ENCODE peak calls at places on chromosomes 16 and 17, in six cellular contexts. One of them, this sample, is unnamed. For H3K4me1, the result is how much of the 10 kb centered on the place peaks cover.

GRCh38 chr16:78376452-78376851 is 277.0 kb downstream of the WWOX start:
- DNase-seq in fibroblast of lung: no peak
- DNase-seq in pancreas: no peak
- DNase-seq in BE2C: no peak
- DNase-seq in heart left ventricle: no peak
- DNase-seq in naive thymus-derived CD4-positive, alpha-beta T cell: no peak
- DNase-seq in this sample: no peak

GRCh38 chr17:33014751-33015150 is 23.1 kb downstream of the SPACA3 start:
- DNase-seq in BE2C: no peak
- DNase-seq in heart left ventricle: no peak
- DNase-seq in naive thymus-derived CD4-positive, alpha-beta T cell: no peak
- DNase-seq in fibroblast of lung: peak
- DNase-seq in pancreas: peak
- DNase-seq in this sample: no peak

GRCh38 chr16:77581706-77582105 is 140.6 kb upstream of the NUDT7 start:
- DNase-seq in naive thymus-derived CD4-positive, alpha-beta T cell: no peak
- DNase-seq in pancreas: no peak
- DNase-seq in heart left ventricle: no peak
- DNase-seq in BE2C: no peak
- DNase-seq in fibroblast of lung: peak
- DNase-seq in this sample: no peak

GRCh38 chr16:3038256-3038655 is 1.5 kb upstream of the BICDL2 start:
- DNase-seq in BE2C: no peak
- DNase-seq in fibroblast of lung: no peak
- DNase-seq in pancreas: peak
- DNase-seq in heart left ventricle: no peak
- DNase-seq in naive thymus-derived CD4-positive, alpha-beta T cell: no peak
- DNase-seq in this sample: no peak

GRCh38 chr17:16282522-16282921 is 65.5 kb downstream of the PIGL start:
- DNase-seq in pancreas: no peak
- DNase-seq in fibroblast of lung: peak
- DNase-seq in naive thymus-derived CD4-positive, alpha-beta T cell: no peak
- DNase-seq in heart left ventricle: no peak
- DNase-seq in BE2C: no peak
- DNase-seq in this sample: no peak

GRCh38 chr17:57622886-57623433 is 122.1 kb downstream of the CCDC182 start:
- DNase-seq in naive thymus-derived CD4-positive, alpha-beta T cell: no peak
- DNase-seq in pancreas: no peak
- DNase-seq in fibroblast of lung: peak
- DNase-seq in BE2C: peak
- DNase-seq in heart left ventricle: no peak
- DNase-seq in this sample: no peak

GRCh38 chr17:8393470-8394231 is 4.0 kb downstream of the RNF222 start:
- DNase-seq in BE2C: no peak
- DNase-seq in pancreas: no peak
- DNase-seq in naive thymus-derived CD4-positive, alpha-beta T cell: peak
- DNase-seq in heart left ventricle: no peak
- DNase-seq in fibroblast of lung: no peak
- DNase-seq in this sample: no peak

GRCh38 chr17:57488856-57489255 is 232.5 kb downstream of the MSI2 start:
- DNase-seq in naive thymus-derived CD4-positive, alpha-beta T cell: no peak
- DNase-seq in fibroblast of lung: no peak
- DNase-seq in pancreas: no peak
- DNase-seq in heart left ventricle: no peak
- DNase-seq in BE2C: no peak
- DNase-seq in this sample: no peak

GRCh38 chr16:68401871-68402747 is 46.2 kb downstream of the SMPD3 start:
- DNase-seq in naive thymus-derived CD4-positive, alpha-beta T cell: no peak
- DNase-seq in BE2C: no peak
- DNase-seq in pancreas: no peak
- DNase-seq in fibroblast of lung: peak
- DNase-seq in heart left ventricle: no peak
- DNase-seq in this sample: no peak

GRCh38 chr17:9361572-9361955 is 214.1 kb downstream of the STX8 start:
- DNase-seq in fibroblast of lung: no peak
- DNase-seq in pancreas: no peak
- DNase-seq in naive thymus-derived CD4-positive, alpha-beta T cell: no peak
- DNase-seq in BE2C: no peak
- DNase-seq in heart left ventricle: no peak
- DNase-seq in this sample: no peak

GRCh38 chr17:75565066-75565465 is 22.5 kb upstream of the MYO15B start:
- DNase-seq in BE2C: no peak
- DNase-seq in fibroblast of lung: no peak
- DNase-seq in pancreas: no peak
- DNase-seq in heart left ventricle: no peak
- DNase-seq in naive thymus-derived CD4-positive, alpha-beta T cell: no peak
- DNase-seq in this sample: no peak

GRCh38 chr17:73278049-73278464 is 16.4 kb upstream of the CPSF4L start:
- DNase-seq in heart left ventricle: no peak
- DNase-seq in pancreas: no peak
- DNase-seq in fibroblast of lung: no peak
- DNase-seq in BE2C: no peak
- DNase-seq in naive thymus-derived CD4-positive, alpha-beta T cell: no peak
- DNase-seq in this sample: no peak

GRCh38 chr16:889586-889985 is 81.2 kb downstream of the LMF1 start:
- DNase-seq in pancreas: peak
- DNase-seq in BE2C: no peak
- DNase-seq in heart left ventricle: no peak
- DNase-seq in naive thymus-derived CD4-positive, alpha-beta T cell: no peak
- DNase-seq in fibroblast of lung: no peak
- DNase-seq in this sample: no peak

GRCh38 chr17:48023408-48024148 is 14.0 kb downstream of the COPZ2 start:
- DNase-seq in pancreas: peak
- DNase-seq in BE2C: peak
- DNase-seq in heart left ventricle: peak
- DNase-seq in naive thymus-derived CD4-positive, alpha-beta T cell: peak
- DNase-seq in fibroblast of lung: peak
- DNase-seq in this sample: peak

GRCh38 chr17:77042688-77043330 is 98.0 kb upstream of the SEC14L1 start:
- DNase-seq in pancreas: no peak
- DNase-seq in naive thymus-derived CD4-positive, alpha-beta T cell: no peak
- DNase-seq in heart left ventricle: no peak
- DNase-seq in fibroblast of lung: no peak
- DNase-seq in BE2C: no peak
- DNase-seq in this sample: no peak

GRCh38 chr17:17088511-17089205 is 46.4 kb downstream of the MPRIP start:
- DNase-seq in BE2C: no peak
- DNase-seq in fibroblast of lung: no peak
- DNase-seq in heart left ventricle: no peak
- DNase-seq in pancreas: no peak
- DNase-seq in naive thymus-derived CD4-positive, alpha-beta T cell: no peak
- DNase-seq in this sample: no peak

GRCh38 chr17:58330997-58331814 is 2.6 kb upstream of the TSPOAP1 start:
- DNase-seq in pancreas: no peak
- DNase-seq in fibroblast of lung: no peak
- DNase-seq in BE2C: no peak
- DNase-seq in naive thymus-derived CD4-positive, alpha-beta T cell: peak
- DNase-seq in heart left ventricle: no peak
- DNase-seq in this sample: peak

GRCh38 chr16:68417711-68418301 is 30.5 kb downstream of the SMPD3 start:
- DNase-seq in heart left ventricle: peak
- DNase-seq in pancreas: peak
- DNase-seq in fibroblast of lung: no peak
- DNase-seq in naive thymus-derived CD4-positive, alpha-beta T cell: peak
- DNase-seq in BE2C: no peak
- DNase-seq in this sample: peak

GRCh38 chr16:65888201-65888600 is 478.3 kb upstream of the CDH5 start:
- DNase-seq in fibroblast of lung: no peak
- DNase-seq in heart left ventricle: no peak
- DNase-seq in naive thymus-derived CD4-positive, alpha-beta T cell: no peak
- DNase-seq in pancreas: no peak
- DNase-seq in BE2C: no peak
- DNase-seq in this sample: no peak

GRCh38 chr17:83177611-83178532 is 98.5 kb downstream of the METRNL start:
- DNase-seq in heart left ventricle: peak
- DNase-seq in naive thymus-derived CD4-positive, alpha-beta T cell: no peak
- DNase-seq in pancreas: peak
- DNase-seq in fibroblast of lung: no peak
- DNase-seq in BE2C: peak
- DNase-seq in this sample: peak

GRCh38 chr17:18944646-18945045 is 7.3 kb upstream of the SLC5A10 start:
- DNase-seq in heart left ventricle: no peak
- DNase-seq in pancreas: no peak
- DNase-seq in BE2C: no peak
- DNase-seq in fibroblast of lung: no peak
- DNase-seq in naive thymus-derived CD4-positive, alpha-beta T cell: no peak
- DNase-seq in this sample: no peak

GRCh38 chr17:18946536-18946935 is 5.4 kb upstream of the SLC5A10 start:
- DNase-seq in pancreas: no peak
- DNase-seq in naive thymus-derived CD4-positive, alpha-beta T cell: no peak
- DNase-seq in fibroblast of lung: no peak
- DNase-seq in heart left ventricle: no peak
- DNase-seq in BE2C: no peak
- DNase-seq in this sample: no peak

GRCh38 chr17:18948476-18949006 is 3.4 kb upstream of the SLC5A10 start:
- DNase-seq in fibroblast of lung: no peak
- DNase-seq in pancreas: no peak
- DNase-seq in naive thymus-derived CD4-positive, alpha-beta T cell: no peak
- DNase-seq in BE2C: no peak
- DNase-seq in heart left ventricle: no peak
- DNase-seq in this sample: no peak

GRCh38 chr17:18949566-18949965 is 2.4 kb upstream of the SLC5A10 start:
- DNase-seq in naive thymus-derived CD4-positive, alpha-beta T cell: no peak
- DNase-seq in fibroblast of lung: peak
- DNase-seq in pancreas: no peak
- DNase-seq in BE2C: no peak
- DNase-seq in heart left ventricle: no peak
- DNase-seq in this sample: no peak

DNA sequence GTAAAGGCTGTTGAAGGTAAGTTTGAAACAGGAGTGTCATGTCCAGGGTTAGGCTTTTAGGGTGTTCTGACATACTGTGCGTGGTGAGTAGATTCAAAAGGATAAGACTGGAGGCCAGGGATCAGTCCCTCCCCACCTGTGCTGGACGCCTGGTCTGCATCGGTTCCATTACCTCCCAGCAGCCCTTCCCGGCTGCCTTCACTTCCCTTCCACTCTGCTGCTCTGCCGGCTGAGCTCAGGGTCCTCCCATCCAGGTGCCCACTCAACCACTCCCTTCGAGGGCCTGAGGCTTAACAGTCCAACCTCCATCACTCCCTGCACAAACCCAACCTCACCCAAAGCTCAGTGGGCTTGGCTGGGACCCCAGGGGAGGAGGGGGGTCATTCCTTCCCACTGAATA is 4.1 kb upstream of the SLC5A10 start:
- DNase-seq in naive thymus-derived CD4-positive, alpha-beta T cell: no peak
- DNase-seq in fibroblast of lung: no peak
- DNase-seq in heart left ventricle: no peak
- DNase-seq in pancreas: no peak
- DNase-seq in BE2C: no peak
- DNase-seq in this sample: no peak
- H3K4me1 ChIP-seq in naive thymus-derived CD4-positive, alpha-beta T cell: under half
- H3K4me1 ChIP-seq in fibroblast of lung: under half
- H3K4me1 ChIP-seq in heart left ventricle: under half
- H3K4me1 ChIP-seq in pancreas: under half
- H3K4me1 ChIP-seq in BE2C: under half
- H3K4me1 ChIP-seq in this sample: under half

GRCh38 chr17:45266372-45266926 is 4.6 kb upstream of the SPATA32 start:
- DNase-seq in naive thymus-derived CD4-positive, alpha-beta T cell: no peak
- DNase-seq in pancreas: no peak
- DNase-seq in BE2C: no peak
- DNase-seq in heart left ventricle: no peak
- DNase-seq in fibroblast of lung: no peak
- DNase-seq in this sample: no peak

GRCh38 chr17:45264430-45264829 is 2.5 kb upstream of the SPATA32 start:
- DNase-seq in pancreas: no peak
- DNase-seq in fibroblast of lung: no peak
- DNase-seq in BE2C: no peak
- DNase-seq in naive thymus-derived CD4-positive, alpha-beta T cell: no peak
- DNase-seq in heart left ventricle: no peak
- DNase-seq in this sample: no peak

GRCh38 chr17:45264988-45265387 is 3.1 kb upstream of the SPATA32 start:
- DNase-seq in pancreas: no peak
- DNase-seq in heart left ventricle: no peak
- DNase-seq in BE2C: no peak
- DNase-seq in fibroblast of lung: no peak
- DNase-seq in naive thymus-derived CD4-positive, alpha-beta T cell: no peak
- DNase-seq in this sample: no peak

GRCh38 chr17:45267436-45268055 is 5.7 kb upstream of the SPATA32 start:
- DNase-seq in naive thymus-derived CD4-positive, alpha-beta T cell: no peak
- DNase-seq in heart left ventricle: no peak
- DNase-seq in fibroblast of lung: no peak
- DNase-seq in pancreas: no peak
- DNase-seq in BE2C: no peak
- DNase-seq in this sample: no peak

GRCh38 chr17:45265823-45266222 is 3.9 kb upstream of the SPATA32 start:
- DNase-seq in naive thymus-derived CD4-positive, alpha-beta T cell: no peak
- DNase-seq in BE2C: no peak
- DNase-seq in pancreas: no peak
- DNase-seq in heart left ventricle: no peak
- DNase-seq in fibroblast of lung: peak
- DNase-seq in this sample: peak
- H3K4me1 ChIP-seq in naive thymus-derived CD4-positive, alpha-beta T cell: under half
- H3K4me1 ChIP-seq in BE2C: under half
- H3K4me1 ChIP-seq in pancreas: under half
- H3K4me1 ChIP-seq in heart left ventricle: under half
- H3K4me1 ChIP-seq in fibroblast of lung: under half
- H3K4me1 ChIP-seq in this sample: under half

DNA sequence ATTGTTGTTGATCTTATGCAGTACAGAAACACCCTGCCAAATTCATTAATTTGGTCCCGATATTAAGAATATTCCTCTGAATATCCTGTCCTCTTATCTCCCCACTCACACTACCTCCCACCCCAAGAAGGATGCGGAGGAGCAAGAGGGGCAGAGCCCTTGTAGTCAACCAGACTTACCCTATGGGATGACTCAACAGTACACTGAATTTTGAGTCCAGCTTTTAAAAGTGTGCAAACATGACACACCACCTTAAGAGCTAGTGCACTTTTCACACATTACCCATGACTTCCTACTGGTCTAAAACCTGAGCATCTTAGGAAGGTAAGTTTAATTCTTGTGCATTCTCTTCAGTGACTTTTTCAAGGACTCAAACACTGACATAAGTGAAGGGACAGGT is 9.5 kb downstream of the USP22 start:
- DNase-seq in heart left ventricle: no peak
- DNase-seq in pancreas: no peak
- DNase-seq in fibroblast of lung: peak
- DNase-seq in naive thymus-derived CD4-positive, alpha-beta T cell: no peak
- DNase-seq in BE2C: no peak
- DNase-seq in this sample: no peak
- H3K4me1 ChIP-seq in heart left ventricle: half or more
- H3K4me1 ChIP-seq in pancreas: half or more
- H3K4me1 ChIP-seq in fibroblast of lung: under half
- H3K4me1 ChIP-seq in naive thymus-derived CD4-positive, alpha-beta T cell: under half
- H3K4me1 ChIP-seq in BE2C: under half
- H3K4me1 ChIP-seq in this sample: half or more

DNA sequence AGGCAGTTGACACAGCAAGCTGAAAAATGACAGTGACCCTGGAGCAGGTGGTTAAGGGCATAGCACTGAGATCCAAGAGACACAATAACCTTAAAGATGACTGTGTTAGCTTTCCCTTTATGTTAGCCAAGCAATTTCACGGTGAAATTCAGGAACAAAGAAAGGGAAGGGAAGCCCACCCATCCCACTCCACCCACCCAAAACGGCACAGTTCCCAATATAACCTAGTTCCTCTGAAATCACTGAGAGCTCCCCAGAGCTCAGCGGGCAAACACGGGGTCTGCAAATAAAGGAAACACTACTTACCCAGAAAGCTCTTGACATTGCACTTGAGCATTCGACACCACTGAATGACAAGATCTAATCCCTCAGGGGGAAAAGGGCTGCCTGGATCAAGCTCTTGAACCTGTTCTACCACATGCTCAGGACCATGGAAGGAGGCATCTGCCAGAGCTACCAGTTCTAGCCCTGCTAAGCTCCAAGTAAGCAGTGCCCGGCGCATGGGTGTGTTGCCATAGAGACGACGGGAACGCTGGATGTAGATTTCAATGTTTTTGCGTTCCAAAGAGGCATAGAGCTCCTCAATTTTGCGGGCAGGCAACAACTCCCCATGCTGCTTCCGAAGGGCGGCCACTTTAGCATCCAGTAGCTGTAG is 10.6 kb downstream of the BLTP2 start:
- DNase-seq in pancreas: no peak
- DNase-seq in BE2C: no peak
- DNase-seq in fibroblast of lung: no peak
- DNase-seq in naive thymus-derived CD4-positive, alpha-beta T cell: no peak
- DNase-seq in heart left ventricle: no peak
- DNase-seq in this sample: no peak
- H3K4me1 ChIP-seq in pancreas: under half
- H3K4me1 ChIP-seq in BE2C: under half
- H3K4me1 ChIP-seq in fibroblast of lung: under half
- H3K4me1 ChIP-seq in naive thymus-derived CD4-positive, alpha-beta T cell: under half
- H3K4me1 ChIP-seq in heart left ventricle: under half
- H3K4me1 ChIP-seq in this sample: under half

This sample was measured in left lung.